ENCODE peak calls at places on chromosomes 5 and 9, in five cellular contexts. One of them, this sample, is unnamed.
A peak's percentile ranks its signal among the peaks of the same experiment; 100 is the strongest.

GRCh38 chr9:23587903-23588302 is 238.1 kb downstream of the ELAVL2 start:
- DNase-seq in H1: peak; percentile 9
- DNase-seq in SK-N-SH: no peak
- DNase-seq in K562: no peak
- DNase-seq in HepG2: no peak
- DNase-seq in this sample: no peak

GRCh38 chr5:1551426-1551825 is 27.7 kb upstream of the LPCAT1 start:
- DNase-seq in H1: no peak
- DNase-seq in SK-N-SH: no peak
- DNase-seq in K562: no peak
- DNase-seq in HepG2: no peak
- DNase-seq in this sample: no peak

GRCh38 chr5:6708814-6709213 is 4.4 kb upstream of the TENT4A start:
- DNase-seq in H1: no peak
- DNase-seq in SK-N-SH: no peak
- DNase-seq in K562: no peak
- DNase-seq in HepG2: no peak
- DNase-seq in this sample: no peak

GRCh38 chr9:70865471-70865870 is 255.9 kb downstream of the TRPM3 start:
- DNase-seq in H1: no peak
- DNase-seq in SK-N-SH: no peak
- DNase-seq in K562: no peak
- DNase-seq in HepG2: no peak
- DNase-seq in this sample: no peak

GRCh38 chr9:70924905-70925547 is 196.4 kb downstream of the TRPM3 start:
- DNase-seq in H1: no peak
- DNase-seq in SK-N-SH: peak; percentile 17
- DNase-seq in K562: peak; percentile 37
- DNase-seq in HepG2: peak; percentile 56
- DNase-seq in this sample: peak; percentile 16

GRCh38 chr5:156325671-156326070 is 1.3 kb upstream of the SGCD start:
- DNase-seq in H1: no peak
- DNase-seq in SK-N-SH: no peak
- DNase-seq in K562: no peak
- DNase-seq in HepG2: no peak
- DNase-seq in this sample: no peak

GRCh38 chr5:146947181-146947941 is 68.8 kb upstream of the PPP2R2B start:
- DNase-seq in H1: no peak
- DNase-seq in SK-N-SH: peak; percentile 21
- DNase-seq in K562: peak; percentile 23
- DNase-seq in HepG2: no peak
- DNase-seq in this sample: no peak

GRCh38 chr5:171405615-171406014 is 13.8 kb upstream of the FGF18 start:
- DNase-seq in H1: no peak
- DNase-seq in SK-N-SH: peak; percentile 46
- DNase-seq in K562: no peak
- DNase-seq in HepG2: no peak
- DNase-seq in this sample: no peak

GRCh38 chr5:177552839-177553455 is 1.4 kb downstream of the FAM193B start:
- DNase-seq in H1: no peak
- DNase-seq in SK-N-SH: peak; percentile 54
- DNase-seq in K562: no peak
- DNase-seq in HepG2: peak; percentile 29
- DNase-seq in this sample: no peak

GRCh38 chr9:96612105-96612965 is 7.3 kb downstream of the CDC14B start:
- DNase-seq in H1: no peak
- DNase-seq in SK-N-SH: peak; percentile 48
- DNase-seq in K562: no peak
- DNase-seq in HepG2: peak; percentile 84
- DNase-seq in this sample: no peak

GRCh38 chr5:157266286-157267007 is 524 bp downstream of the CYFIP2 start:
- DNase-seq in H1: no peak
- DNase-seq in SK-N-SH: no peak
- DNase-seq in K562: no peak
- DNase-seq in HepG2: no peak
- DNase-seq in this sample: no peak

GRCh38 chr5:142816577-142816976 is 46.4 kb downstream of the ARHGAP26 start:
- DNase-seq in H1: no peak
- DNase-seq in SK-N-SH: no peak
- DNase-seq in K562: no peak
- DNase-seq in HepG2: no peak
- DNase-seq in this sample: peak; percentile 70

GRCh38 chr5:148387325-148387724 is 3.6 kb downstream of the FBXO38 start:
- DNase-seq in H1: no peak
- DNase-seq in SK-N-SH: no peak
- DNase-seq in K562: no peak
- DNase-seq in HepG2: no peak
- DNase-seq in this sample: no peak

GRCh38 chr9:83327323-83327722 is 210.9 kb downstream of the FRMD3 start:
- DNase-seq in H1: no peak
- DNase-seq in SK-N-SH: peak; percentile 55
- DNase-seq in K562: no peak
- DNase-seq in HepG2: peak; percentile 56
- DNase-seq in this sample: no peak

GRCh38 chr9:130262061-130262745 is 3.4 kb upstream of the HMCN2 start:
- DNase-seq in H1: no peak
- DNase-seq in SK-N-SH: no peak
- DNase-seq in K562: no peak
- DNase-seq in HepG2: no peak
- DNase-seq in this sample: no peak

GRCh38 chr5:38866362-38867070 is 20.7 kb downstream of the OSMR start:
- DNase-seq in H1: no peak
- DNase-seq in SK-N-SH: no peak
- DNase-seq in K562: no peak
- DNase-seq in HepG2: no peak
- DNase-seq in this sample: no peak

GRCh38 chr9:109775516-109775915 is 4.5 kb upstream of the PALM2AKAP2 start:
- DNase-seq in H1: no peak
- DNase-seq in SK-N-SH: no peak
- DNase-seq in K562: no peak
- DNase-seq in HepG2: no peak
- DNase-seq in this sample: no peak

GRCh38 chr5:2462026-2462691 is 289.3 kb downstream of the IRX2 start:
- DNase-seq in H1: no peak
- DNase-seq in SK-N-SH: no peak
- DNase-seq in K562: no peak
- DNase-seq in HepG2: no peak
- DNase-seq in this sample: no peak

GRCh38 chr9:125966959-125967711 is 220.0 kb downstream of the PBX3 start:
- DNase-seq in H1: no peak
- DNase-seq in SK-N-SH: no peak
- DNase-seq in K562: no peak
- DNase-seq in HepG2: no peak
- DNase-seq in this sample: no peak

GRCh38 chr9:99353408-99353807 is 131.3 kb downstream of the SEC61B start:
- DNase-seq in H1: no peak
- DNase-seq in SK-N-SH: no peak
- DNase-seq in K562: no peak
- DNase-seq in HepG2: no peak
- DNase-seq in this sample: no peak

GRCh38 chr5:85320495-85320894 is 935.8 kb upstream of the EDIL3 start:
- DNase-seq in H1: no peak
- DNase-seq in SK-N-SH: no peak
- DNase-seq in K562: no peak
- DNase-seq in HepG2: no peak
- DNase-seq in this sample: no peak

GRCh38 chr9:28301281-28301680 is 728.0 kb upstream of the C9orf72 start:
- DNase-seq in H1: no peak
- DNase-seq in SK-N-SH: no peak
- DNase-seq in K562: no peak
- DNase-seq in HepG2: no peak
- DNase-seq in this sample: no peak

GRCh38 chr9:136676920-136677686 is 10.2 kb downstream of the AGPAT2 start:
- DNase-seq in H1: no peak
- DNase-seq in SK-N-SH: no peak
- DNase-seq in K562: no peak
- DNase-seq in HepG2: no peak
- DNase-seq in this sample: no peak

GRCh38 chr5:125661584-125661983 is 761.6 kb upstream of the GRAMD2B start:
- DNase-seq in H1: no peak
- DNase-seq in SK-N-SH: no peak
- DNase-seq in K562: no peak
- DNase-seq in HepG2: no peak
- DNase-seq in this sample: no peak

GRCh38 chr5:73541981-73542380 is 23.5 kb downstream of the ANKRA2 start:
- DNase-seq in H1: no peak
- DNase-seq in SK-N-SH: no peak
- DNase-seq in K562: no peak
- DNase-seq in HepG2: no peak
- DNase-seq in this sample: no peak
- H3K9ac ChIP-seq in H1: no peak overlapping the region
- H3K9ac ChIP-seq in SK-N-SH: no peak overlapping the region
- H3K9ac ChIP-seq in K562: no peak overlapping the region
- H3K9ac ChIP-seq in HepG2: no peak overlapping the region
- H3K9ac ChIP-seq in this sample: no peak overlapping the region

GRCh38 chr9:114156658-114157421 is 1.5 kb downstream of the COL27A1 start:
- DNase-seq in H1: no peak
- DNase-seq in SK-N-SH: peak; percentile 73
- DNase-seq in K562: no peak
- DNase-seq in HepG2: no peak
- DNase-seq in this sample: no peak
- H3K27ac ChIP-seq in H1: no peak overlapping the region
- H3K27ac ChIP-seq in SK-N-SH: no peak overlapping the region
- H3K27ac ChIP-seq in K562: no peak overlapping the region
- H3K27ac ChIP-seq in HepG2: peak overlapping the region; percentile 59
- H3K27ac ChIP-seq in this sample: no peak overlapping the region

DNA sequence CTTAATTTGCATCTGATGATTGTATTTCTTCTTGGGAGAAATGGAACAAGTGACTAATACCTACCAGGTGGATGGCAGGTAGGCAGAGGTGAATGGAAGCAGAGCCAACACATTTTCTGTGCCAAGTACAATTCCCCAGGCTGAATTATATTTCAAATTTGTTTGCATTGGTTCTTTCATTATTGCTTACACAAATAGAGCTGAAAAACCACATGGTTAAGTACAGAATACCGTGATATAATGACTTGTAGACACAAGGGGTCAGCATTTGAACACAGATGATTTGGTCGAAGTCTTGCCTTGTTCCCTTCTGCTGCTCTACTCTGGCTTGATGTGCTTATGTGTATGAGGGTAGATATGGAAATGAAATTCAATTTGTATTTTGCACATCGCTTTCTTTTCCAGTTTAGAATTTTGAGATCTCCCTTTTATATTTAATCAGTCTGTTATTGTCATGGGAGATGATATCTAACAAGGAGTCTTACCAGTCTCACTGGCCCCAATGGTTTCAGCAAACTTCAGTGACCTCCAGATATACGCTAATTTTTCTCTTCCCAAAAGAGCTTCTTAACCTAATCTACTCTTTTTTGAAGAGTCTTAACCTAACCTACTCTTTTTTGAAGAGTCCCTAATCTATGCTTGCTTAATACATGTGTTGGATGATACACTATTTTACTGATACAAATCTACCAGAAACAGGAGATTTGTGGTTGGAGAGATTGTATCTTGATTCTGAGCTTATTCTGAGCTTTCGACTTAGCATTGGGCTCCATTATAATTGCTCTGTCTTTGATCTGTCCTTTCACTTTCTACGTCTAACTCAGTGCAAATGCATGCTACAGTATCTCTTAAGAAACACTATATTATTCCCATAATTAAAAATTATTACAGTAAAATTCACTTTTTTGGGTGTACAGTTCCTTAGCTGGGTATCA is 88.1 kb downstream of the PCSK1 start:
- DNase-seq in H1: no peak
- DNase-seq in SK-N-SH: peak; percentile 36
- DNase-seq in K562: peak; percentile 45
- DNase-seq in HepG2: peak; percentile 64
- DNase-seq in this sample: peak; percentile 42
- TF ChIP-seq POLR2AphosphoS5 in H1: no peak
- TF ChIP-seq POLR2AphosphoS5 in SK-N-SH: no peak
- TF ChIP-seq POLR2AphosphoS5 in K562: no peak
- TF ChIP-seq POLR2AphosphoS5 in HepG2: no peak
- TF ChIP-seq POLR2AphosphoS5 in this sample: no peak

DNA sequence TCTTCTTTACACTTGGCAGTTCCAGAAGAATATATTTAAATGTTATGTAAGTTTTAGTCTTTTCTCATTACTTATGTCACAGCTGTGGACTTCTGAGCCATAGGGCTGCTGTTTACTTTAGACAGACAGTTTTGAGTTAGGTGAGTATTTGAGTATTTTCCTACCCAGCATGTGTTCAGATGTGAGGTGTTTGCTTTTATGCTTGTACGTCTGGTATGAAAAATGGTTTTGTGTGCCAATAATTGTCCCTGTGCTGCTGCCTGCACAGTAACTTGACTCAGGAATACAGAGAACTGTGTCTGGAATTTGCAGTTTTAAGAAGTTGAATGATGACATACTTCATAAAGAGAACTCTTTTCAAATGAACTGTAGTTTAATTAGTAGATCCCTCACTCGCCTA is 20.8 kb downstream of the MEGF10 start:
- DNase-seq in H1: no peak
- DNase-seq in SK-N-SH: no peak
- DNase-seq in K562: no peak
- DNase-seq in HepG2: no peak
- DNase-seq in this sample: no peak
- H3K9ac ChIP-seq in H1: no peak overlapping the region
- H3K9ac ChIP-seq in SK-N-SH: no peak overlapping the region
- H3K9ac ChIP-seq in K562: no peak overlapping the region
- H3K9ac ChIP-seq in HepG2: no peak overlapping the region
- H3K9ac ChIP-seq in this sample: no peak overlapping the region

GRCh38 chr5:10541247-10541646 is 22.6 kb upstream of the ANKRD33B start:
- DNase-seq in H1: no peak
- DNase-seq in SK-N-SH: no peak
- DNase-seq in K562: no peak
- DNase-seq in HepG2: no peak
- DNase-seq in this sample: no peak

GRCh38 chr5:10539685-10539998 is 24.2 kb upstream of the ANKRD33B start:
- DNase-seq in H1: no peak
- DNase-seq in SK-N-SH: no peak
- DNase-seq in K562: no peak
- DNase-seq in HepG2: no peak
- DNase-seq in this sample: no peak

GRCh38 chr5:10538103-10538788 is 25.6 kb upstream of the ANKRD33B start:
- DNase-seq in H1: no peak
- DNase-seq in SK-N-SH: no peak
- DNase-seq in K562: no peak
- DNase-seq in HepG2: no peak
- DNase-seq in this sample: no peak

GRCh38 chr5:10538789-10539684 is 24.8 kb upstream of the ANKRD33B start:
- DNase-seq in H1: no peak
- DNase-seq in SK-N-SH: no peak
- DNase-seq in K562: peak; percentile 25
- DNase-seq in HepG2: no peak
- DNase-seq in this sample: no peak

GRCh38 chr5:10540036-10540544 is 23.8 kb upstream of the ANKRD33B start:
- DNase-seq in H1: no peak
- DNase-seq in SK-N-SH: no peak
- DNase-seq in K562: peak; percentile 31
- DNase-seq in HepG2: no peak
- DNase-seq in this sample: no peak
- H3K27ac ChIP-seq in H1: no peak overlapping the region
- H3K27ac ChIP-seq in SK-N-SH: no peak overlapping the region
- H3K27ac ChIP-seq in K562: no peak overlapping the region
- H3K27ac ChIP-seq in HepG2: no peak overlapping the region
- H3K27ac ChIP-seq in this sample: no peak overlapping the region

GRCh38 chr5:32174011-32174866 is at the start of gene GOLPH3:
- DNase-seq in H1: peak; percentile 62
- DNase-seq in SK-N-SH: peak; percentile 96
- DNase-seq in K562: peak; percentile 96
- DNase-seq in HepG2: peak; percentile 81
- DNase-seq in this sample: no peak
- TF ChIP-seq POLR2AphosphoS5 in H1: peak; percentile 86
- TF ChIP-seq POLR2AphosphoS5 in SK-N-SH: peak; percentile 95
- TF ChIP-seq POLR2AphosphoS5 in K562: peak; percentile 86
- TF ChIP-seq POLR2AphosphoS5 in HepG2: peak; percentile 81
- TF ChIP-seq POLR2AphosphoS5 in this sample: peak; percentile 94